ENCODE peak calls at places on chromosomes 4 and X, in nine cellular contexts. One of them, this sample, is unnamed.

GRCh38 chr4:81913427-81913878 is 441.7 kb upstream of the RASGEF1B start:
- DNase-seq in IMR-90: peak; percentile 31
- DNase-seq in HCT116: peak; percentile 49
- DNase-seq in MM.1S: peak; percentile 42
- DNase-seq in HepG2: peak; percentile 48
- DNase-seq in fibroblast of lung: peak; percentile 29
- DNase-seq in K562: peak; percentile 82
- DNase-seq in A549: peak; percentile 54
- DNase-seq in neuronal stem cell: peak; percentile 71
- DNase-seq in this sample: peak; percentile 72

GRCh38 chrX:71053217-71053621 is 14.9 kb downstream of the SNX12 start:
- DNase-seq in HCT116: no peak
- DNase-seq in HepG2: no peak
- DNase-seq in MM.1S: peak; percentile 85
- DNase-seq in IMR-90: no peak
- DNase-seq in fibroblast of lung: peak; percentile 32
- DNase-seq in K562: no peak
- DNase-seq in A549: no peak
- DNase-seq in neuronal stem cell: peak; percentile 62
- DNase-seq in this sample: no peak

GRCh38 chr4:71260544-71260943 is 78.3 kb upstream of the SLC4A4 start:
- DNase-seq in neuronal stem cell: no peak
- DNase-seq in HepG2: no peak
- DNase-seq in A549: no peak
- DNase-seq in IMR-90: no peak
- DNase-seq in MM.1S: no peak
- DNase-seq in HCT116: no peak
- DNase-seq in fibroblast of lung: no peak
- DNase-seq in K562: no peak
- DNase-seq in this sample: no peak

GRCh38 chr4:52945499-52945898 is 83.4 kb downstream of the RASL11B start:
- DNase-seq in MM.1S: no peak
- DNase-seq in fibroblast of lung: no peak
- DNase-seq in A549: no peak
- DNase-seq in IMR-90: no peak
- DNase-seq in K562: no peak
- DNase-seq in neuronal stem cell: no peak
- DNase-seq in HepG2: no peak
- DNase-seq in HCT116: no peak
- DNase-seq in this sample: no peak

GRCh38 chr4:23887989-23888388 is 1.9 kb downstream of the PPARGC1A start:
- DNase-seq in IMR-90: no peak
- DNase-seq in neuronal stem cell: no peak
- DNase-seq in MM.1S: no peak
- DNase-seq in K562: no peak
- DNase-seq in HepG2: no peak
- DNase-seq in A549: no peak
- DNase-seq in HCT116: no peak
- DNase-seq in fibroblast of lung: no peak
- DNase-seq in this sample: no peak

GRCh38 chr4:155552180-155552579 is 114.5 kb upstream of the GUCY1A1 start:
- DNase-seq in MM.1S: no peak
- DNase-seq in HepG2: no peak
- DNase-seq in K562: no peak
- DNase-seq in HCT116: no peak
- DNase-seq in neuronal stem cell: no peak
- DNase-seq in A549: no peak
- DNase-seq in fibroblast of lung: no peak
- DNase-seq in IMR-90: peak; percentile 81
- DNase-seq in this sample: peak; percentile 20

GRCh38 chr4:121199742-121200561 is 35.8 kb upstream of the TNIP3 start:
- DNase-seq in HepG2: no peak
- DNase-seq in A549: no peak
- DNase-seq in K562: no peak
- DNase-seq in MM.1S: no peak
- DNase-seq in neuronal stem cell: no peak
- DNase-seq in fibroblast of lung: no peak
- DNase-seq in HCT116: no peak
- DNase-seq in IMR-90: no peak
- DNase-seq in this sample: peak; percentile 12

GRCh38 chrX:14032383-14032782 is 2.7 kb upstream of the GEMIN8 start:
- DNase-seq in HepG2: peak; percentile 13
- DNase-seq in MM.1S: peak; percentile 33
- DNase-seq in A549: peak; percentile 53
- DNase-seq in HCT116: no peak
- DNase-seq in fibroblast of lung: peak; percentile 62
- DNase-seq in IMR-90: peak; percentile 61
- DNase-seq in K562: peak; percentile 13
- DNase-seq in neuronal stem cell: peak; percentile 35
- DNase-seq in this sample: peak; percentile 58

GRCh38 chrX:63503541-63503940 is 152.4 kb upstream of the SPIN4 start:
- DNase-seq in neuronal stem cell: peak; percentile 48
- DNase-seq in MM.1S: no peak
- DNase-seq in HCT116: no peak
- DNase-seq in HepG2: no peak
- DNase-seq in fibroblast of lung: no peak
- DNase-seq in IMR-90: peak; percentile 20
- DNase-seq in A549: peak; percentile 3
- DNase-seq in K562: no peak
- DNase-seq in this sample: no peak

GRCh38 chr4:169309326-169309967 is 38.7 kb upstream of the SH3RF1 start:
- DNase-seq in MM.1S: no peak
- DNase-seq in fibroblast of lung: no peak
- DNase-seq in IMR-90: no peak
- DNase-seq in neuronal stem cell: no peak
- DNase-seq in HCT116: no peak
- DNase-seq in A549: no peak
- DNase-seq in HepG2: no peak
- DNase-seq in K562: no peak
- DNase-seq in this sample: no peak

GRCh38 chrX:50871922-50872453 is 38.5 kb upstream of the BMP15 start:
- DNase-seq in fibroblast of lung: no peak
- DNase-seq in HepG2: no peak
- DNase-seq in MM.1S: no peak
- DNase-seq in HCT116: no peak
- DNase-seq in IMR-90: no peak
- DNase-seq in K562: no peak
- DNase-seq in neuronal stem cell: no peak
- DNase-seq in A549: no peak
- DNase-seq in this sample: no peak

GRCh38 chrX:35919536-35920309 is at the start of gene CFAP47:
- DNase-seq in MM.1S: peak; percentile 79
- DNase-seq in IMR-90: no peak
- DNase-seq in HCT116: no peak
- DNase-seq in A549: peak; percentile 36
- DNase-seq in HepG2: no peak
- DNase-seq in K562: no peak
- DNase-seq in fibroblast of lung: peak; percentile 14
- DNase-seq in neuronal stem cell: peak; percentile 41
- DNase-seq in this sample: no peak

GRCh38 chr4:107658400-107659326 is 61.4 kb downstream of the PAPSS1 start:
- DNase-seq in IMR-90: no peak
- DNase-seq in fibroblast of lung: no peak
- DNase-seq in HepG2: no peak
- DNase-seq in A549: no peak
- DNase-seq in MM.1S: no peak
- DNase-seq in K562: no peak
- DNase-seq in neuronal stem cell: no peak
- DNase-seq in HCT116: no peak
- DNase-seq in this sample: no peak

GRCh38 chr4:184473515-184474260 is 662 bp downstream of the IRF2 start:
- DNase-seq in neuronal stem cell: peak; percentile 39
- DNase-seq in IMR-90: peak; percentile 32
- DNase-seq in A549: peak; percentile 21
- DNase-seq in HepG2: no peak
- DNase-seq in K562: no peak
- DNase-seq in HCT116: no peak
- DNase-seq in fibroblast of lung: peak; percentile 44
- DNase-seq in MM.1S: peak; percentile 75
- DNase-seq in this sample: peak; percentile 74

GRCh38 chr4:153514001-153514526 is 47.9 kb downstream of the TMEM131L start:
- DNase-seq in HCT116: peak; percentile 76
- DNase-seq in fibroblast of lung: peak; percentile 60
- DNase-seq in HepG2: no peak
- DNase-seq in K562: no peak
- DNase-seq in MM.1S: no peak
- DNase-seq in IMR-90: peak; percentile 66
- DNase-seq in A549: peak; percentile 11
- DNase-seq in neuronal stem cell: no peak
- DNase-seq in this sample: no peak
- H3K4me2 ChIP-seq in HCT116: peak overlapping the region; percentile 63
- H3K4me2 ChIP-seq in fibroblast of lung: peak overlapping the region; percentile 81
- H3K4me2 ChIP-seq in HepG2: no peak overlapping the region
- H3K4me2 ChIP-seq in K562: no peak overlapping the region
- H3K4me2 ChIP-seq in MM.1S: no peak overlapping the region
- H3K4me2 ChIP-seq in IMR-90: peak overlapping the region; percentile 68
- H3K4me2 ChIP-seq in A549: peak overlapping the region; percentile 59
- H3K4me2 ChIP-seq in neuronal stem cell: no peak overlapping the region
- H3K4me2 ChIP-seq in this sample: peak overlapping the region; percentile 15

DNA sequence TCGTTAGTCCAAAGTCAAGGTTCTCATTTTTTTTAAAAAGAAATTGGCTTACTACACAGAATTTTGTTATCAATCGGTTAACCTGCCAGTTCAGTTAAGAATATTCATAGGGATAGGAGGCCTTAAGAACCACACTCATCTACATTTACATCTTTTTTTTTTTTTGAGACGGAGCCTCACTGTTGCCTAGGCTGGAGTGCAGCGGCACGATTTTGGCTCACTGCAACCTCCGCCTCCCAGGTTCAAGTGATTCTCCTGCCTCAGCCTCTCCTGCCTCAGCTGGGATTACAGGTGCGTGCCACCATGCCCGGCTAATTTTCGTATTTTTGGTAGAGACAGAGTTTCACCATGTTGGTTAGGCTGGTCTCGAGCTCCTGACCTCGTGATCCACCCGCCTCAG is 33.7 kb downstream of the ABCE1 start:
- DNase-seq in IMR-90: no peak
- DNase-seq in neuronal stem cell: no peak
- DNase-seq in fibroblast of lung: no peak
- DNase-seq in A549: no peak
- DNase-seq in HepG2: no peak
- DNase-seq in K562: no peak
- DNase-seq in HCT116: no peak
- DNase-seq in MM.1S: no peak
- DNase-seq in this sample: no peak
- H3K4me2 ChIP-seq in IMR-90: no peak overlapping the region
- H3K4me2 ChIP-seq in neuronal stem cell: no peak overlapping the region
- H3K4me2 ChIP-seq in fibroblast of lung: no peak overlapping the region
- H3K4me2 ChIP-seq in A549: no peak overlapping the region
- H3K4me2 ChIP-seq in HepG2: no peak overlapping the region
- H3K4me2 ChIP-seq in K562: no peak overlapping the region
- H3K4me2 ChIP-seq in HCT116: no peak overlapping the region
- H3K4me2 ChIP-seq in MM.1S: no peak overlapping the region
- H3K4me2 ChIP-seq in this sample: no peak overlapping the region

DNA sequence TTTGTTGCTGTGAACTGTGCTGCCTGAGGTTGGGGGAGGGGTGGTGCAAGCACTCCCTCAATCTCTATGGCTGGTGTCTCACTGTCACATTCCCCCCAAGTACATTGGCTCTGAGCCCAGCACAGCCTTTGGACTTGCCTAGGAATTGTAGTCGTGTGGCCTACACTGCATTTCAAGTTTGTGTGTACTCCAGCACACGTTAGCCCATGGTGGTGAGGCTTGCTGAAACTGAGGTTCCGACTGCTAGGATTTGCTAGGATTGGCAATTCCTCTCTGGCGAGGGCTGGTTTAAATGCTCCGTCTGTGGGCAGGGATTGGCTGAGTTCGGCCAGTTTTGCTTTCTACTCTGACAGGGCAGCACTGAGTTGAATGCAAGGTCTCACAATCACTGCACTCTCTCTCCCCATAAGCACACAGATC is 121.7 kb upstream of the CXXC4 start:
- DNase-seq in HepG2: no peak
- DNase-seq in fibroblast of lung: peak; percentile 23
- DNase-seq in K562: no peak
- DNase-seq in MM.1S: no peak
- DNase-seq in IMR-90: no peak
- DNase-seq in A549: no peak
- DNase-seq in HCT116: no peak
- DNase-seq in neuronal stem cell: no peak
- DNase-seq in this sample: no peak
- H3K4me2 ChIP-seq in HepG2: no peak overlapping the region
- H3K4me2 ChIP-seq in fibroblast of lung: no peak overlapping the region
- H3K4me2 ChIP-seq in K562: no peak overlapping the region
- H3K4me2 ChIP-seq in MM.1S: no peak overlapping the region
- H3K4me2 ChIP-seq in IMR-90: no peak overlapping the region
- H3K4me2 ChIP-seq in A549: no peak overlapping the region
- H3K4me2 ChIP-seq in HCT116: no peak overlapping the region
- H3K4me2 ChIP-seq in neuronal stem cell: no peak overlapping the region
- H3K4me2 ChIP-seq in this sample: no peak overlapping the region

GRCh38 chrX:141405878-141406492 is 163.7 kb upstream of the SPANXC start:
- DNase-seq in IMR-90: peak; percentile 83
- DNase-seq in HepG2: no peak
- DNase-seq in HCT116: no peak
- DNase-seq in A549: peak; percentile 97
- DNase-seq in MM.1S: no peak
- DNase-seq in fibroblast of lung: peak; percentile 49
- DNase-seq in K562: no peak
- DNase-seq in neuronal stem cell: no peak
- DNase-seq in this sample: no peak
- H3K4me2 ChIP-seq in IMR-90: peak overlapping the region; percentile 23
- H3K4me2 ChIP-seq in HepG2: no peak overlapping the region
- H3K4me2 ChIP-seq in HCT116: no peak overlapping the region
- H3K4me2 ChIP-seq in A549: peak overlapping the region; percentile 69
- H3K4me2 ChIP-seq in MM.1S: no peak overlapping the region
- H3K4me2 ChIP-seq in fibroblast of lung: peak overlapping the region; percentile 4
- H3K4me2 ChIP-seq in K562: no peak overlapping the region
- H3K4me2 ChIP-seq in neuronal stem cell: no peak overlapping the region
- H3K4me2 ChIP-seq in this sample: no peak overlapping the region

GRCh38 chrX:107675823-107676555 is 47.7 kb downstream of the PRPS1 start:
- DNase-seq in A549: no peak
- DNase-seq in fibroblast of lung: peak; percentile 75
- DNase-seq in IMR-90: peak; percentile 35
- DNase-seq in K562: no peak
- DNase-seq in neuronal stem cell: no peak
- DNase-seq in HCT116: no peak
- DNase-seq in HepG2: no peak
- DNase-seq in MM.1S: peak; percentile 56
- DNase-seq in this sample: no peak
- H3K4me2 ChIP-seq in A549: peak overlapping the region; percentile 96
- H3K4me2 ChIP-seq in fibroblast of lung: peak overlapping the region; percentile 87
- H3K4me2 ChIP-seq in IMR-90: peak overlapping the region; percentile 68
- H3K4me2 ChIP-seq in K562: peak overlapping the region; percentile 89
- H3K4me2 ChIP-seq in neuronal stem cell: no peak overlapping the region
- H3K4me2 ChIP-seq in HCT116: peak overlapping the region; percentile 87
- H3K4me2 ChIP-seq in HepG2: no peak overlapping the region
- H3K4me2 ChIP-seq in MM.1S: peak overlapping the region; percentile 80
- H3K4me2 ChIP-seq in this sample: no peak overlapping the region

GRCh38 chrX:153597351-153597750 is 1.6 kb downstream of the CCNQ start:
- DNase-seq in K562: no peak
- DNase-seq in fibroblast of lung: no peak
- DNase-seq in HCT116: no peak
- DNase-seq in IMR-90: no peak
- DNase-seq in A549: no peak
- DNase-seq in neuronal stem cell: no peak
- DNase-seq in MM.1S: no peak
- DNase-seq in HepG2: no peak
- DNase-seq in this sample: no peak
- H3K4me2 ChIP-seq in K562: no peak overlapping the region
- H3K4me2 ChIP-seq in fibroblast of lung: peak overlapping the region; percentile 23
- H3K4me2 ChIP-seq in HCT116: peak overlapping the region; percentile 73
- H3K4me2 ChIP-seq in IMR-90: no peak overlapping the region
- H3K4me2 ChIP-seq in A549: peak overlapping the region; percentile 92
- H3K4me2 ChIP-seq in neuronal stem cell: no peak overlapping the region
- H3K4me2 ChIP-seq in MM.1S: no peak overlapping the region
- H3K4me2 ChIP-seq in HepG2: peak overlapping the region; percentile 69
- H3K4me2 ChIP-seq in this sample: peak overlapping the region; percentile 78

GRCh38 chr4:18858229-18858922 is 836.8 kb upstream of the LCORL start:
- DNase-seq in K562: no peak
- DNase-seq in HCT116: no peak
- DNase-seq in IMR-90: no peak
- DNase-seq in MM.1S: no peak
- DNase-seq in neuronal stem cell: no peak
- DNase-seq in fibroblast of lung: no peak
- DNase-seq in A549: no peak
- DNase-seq in HepG2: no peak
- DNase-seq in this sample: no peak
- H3K4me2 ChIP-seq in K562: no peak overlapping the region
- H3K4me2 ChIP-seq in HCT116: no peak overlapping the region
- H3K4me2 ChIP-seq in IMR-90: no peak overlapping the region
- H3K4me2 ChIP-seq in MM.1S: no peak overlapping the region
- H3K4me2 ChIP-seq in neuronal stem cell: no peak overlapping the region
- H3K4me2 ChIP-seq in fibroblast of lung: no peak overlapping the region
- H3K4me2 ChIP-seq in A549: no peak overlapping the region
- H3K4me2 ChIP-seq in HepG2: no peak overlapping the region
- H3K4me2 ChIP-seq in this sample: no peak overlapping the region

This sample was measured in DND-41.